ENCODE peak calls at places on chromosomes 1 and 21, in seven cellular contexts. G, J, F, E, L, N and P are unnamed samples.

GRCh38 chr1:17314491-17314971 is 6.5 kb downstream of the PADI4 start:
- DNase-seq in J (no peak), G (no peak), L (no peak), F (no peak), E (no peak), N (no peak), P (no peak)

GRCh38 chr1:156914440-156914856 is 6.0 kb upstream of the LRRC71 start:
- DNase-seq in N (peak; percentile 70), F (peak; percentile 57), E (no peak), G (peak; percentile 57), L (peak; percentile 95), J (no peak), P (no peak)

GRCh38 chr1:200739499-200740290 is 1.0 kb downstream of the CAMSAP2 start:
- DNase-seq in E (peak; percentile 82), F (peak; percentile 21), L (peak; percentile 63), G (no peak), N (peak; percentile 41), J (no peak), P (peak; percentile 33)

GRCh38 chr1:9671377-9672140 is 20.0 kb downstream of the PIK3CD start:
- DNase-seq in E (no peak), N (peak; percentile 84), G (peak; percentile 84), F (peak; percentile 76), J (no peak), L (no peak), P (peak; percentile 69)

GRCh38 chr1:5718716-5719632 is 273.3 kb downstream of the NPHP4 start:
- DNase-seq in J (no peak), N (no peak), F (no peak), E (no peak), G (no peak), L (no peak), P (no peak)

GRCh38 chr1:183385746-183386145 is 32.4 kb downstream of the NMNAT2 start:
- DNase-seq in E (no peak), N (no peak), L (no peak), G (no peak), J (no peak), F (no peak), P (no peak)

GRCh38 chr1:97920275-97920831 is 481 bp downstream of the DPYD start:
- DNase-seq in F (peak; percentile 22), N (peak; percentile 32), E (no peak), L (no peak), G (peak; percentile 31), J (no peak), P (peak; percentile 4)

GRCh38 chr21:41832230-41833137 is 46.7 kb downstream of the PRDM15 start:
- DNase-seq in E (no peak), L (no peak), F (no peak), G (no peak), N (no peak), J (no peak), P (no peak)

GRCh38 chr1:167107456-167107855 is 13.6 kb downstream of the STYXL2 start:
- DNase-seq in G (no peak), N (peak; percentile 61), J (no peak), E (no peak), F (peak; percentile 48), L (no peak), P (no peak)

GRCh38 chr1:182129398-182129797 is 67.9 kb upstream of the ZNF648 start:
- DNase-seq in E (no peak), L (no peak), N (no peak), J (no peak), F (no peak), G (no peak), P (no peak)

GRCh38 chr1:94755675-94756074 is 64.5 kb upstream of the SLC44A3 start:
- DNase-seq in N (peak; percentile 97), J (no peak), G (peak; percentile 99), L (no peak), F (peak; percentile 97), E (no peak), P (no peak)

GRCh38 chr1:54273837-54274192 is 73.8 kb downstream of the MRPL37 start:
- DNase-seq in L (peak; percentile 95), G (no peak), J (peak; percentile 40), N (no peak), F (no peak), E (peak; percentile 43), P (no peak)

GRCh38 chr1:30111431-30111830 is 612.0 kb downstream of the MATN1 start:
- DNase-seq in E (peak; percentile 36), L (peak; percentile 50), G (peak; percentile 41), F (peak; percentile 14), J (peak; percentile 27), N (peak; percentile 31), P (peak; percentile 33)

GRCh38 chr1:231938211-231938610 is 311.6 kb downstream of the DISC1 start:
- DNase-seq in L (no peak), J (no peak), N (no peak), G (no peak), F (no peak), E (no peak), P (no peak)

GRCh38 chr1:54927475-54928240 is 40.7 kb upstream of the DHCR24 start:
- DNase-seq in L (no peak), F (peak; percentile 29), J (peak; percentile 27), E (no peak), N (peak; percentile 38), G (peak; percentile 63), P (no peak)

GRCh38 chr1:67795179-67795916 is 37.9 kb downstream of the GNG12 start:
- DNase-seq in F (no peak), L (no peak), G (no peak), E (no peak), N (no peak), J (no peak), P (no peak)
- H3K27ac ChIP-seq in F (no peak overlapping the region), L (no peak overlapping the region), G (no peak overlapping the region), E (no peak overlapping the region), N (no peak overlapping the region), J (no peak overlapping the region), P (peak overlapping the region; percentile 99)

DNA sequence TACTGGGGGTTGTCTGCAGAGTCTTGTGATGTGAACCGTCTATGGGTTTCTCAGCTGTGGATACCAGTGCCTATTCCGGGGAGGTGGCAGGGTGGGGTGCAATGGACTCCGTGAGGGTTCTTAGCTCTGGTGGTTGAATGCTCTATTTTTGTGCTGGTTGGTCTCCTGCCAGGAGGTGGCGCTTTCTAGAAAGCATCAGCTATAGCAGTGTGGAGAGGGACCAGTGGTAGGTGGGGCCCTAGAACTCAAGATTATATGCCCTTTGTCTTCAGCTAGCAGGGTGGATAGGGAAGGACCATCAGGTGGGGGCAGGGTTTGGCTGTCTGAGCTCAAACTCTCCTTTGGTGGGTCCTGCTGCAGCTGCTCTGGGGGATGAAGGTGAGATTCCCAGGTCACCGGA is 127.3 kb upstream of the PLD5 start:
- DNase-seq in F (no peak), L (no peak), E (no peak), G (no peak), J (no peak), N (no peak), P (peak; percentile 17)
- TF ChIP-seq CTCF in F (no peak), L (peak; percentile 14), E (peak; percentile 25), G (no peak), J (peak; percentile 23), N (no peak), P (peak; percentile 29)

GRCh38 chr1:10685196-10685850 is 111.1 kb downstream of the CASZ1 start:
- DNase-seq in F (no peak), J (no peak), N (no peak), G (no peak), L (no peak), E (no peak), P (no peak)
- H3K4me3 ChIP-seq in F (no peak overlapping the region), J (peak overlapping the region; percentile 14), N (no peak overlapping the region), G (no peak overlapping the region), L (no peak overlapping the region), E (no peak overlapping the region), P (no peak overlapping the region)

GRCh38 chr1:45589861-45590260 is 6.0 kb downstream of the NASP start:
- DNase-seq in L (no peak), E (no peak), G (no peak), J (no peak), N (no peak), F (no peak), P (no peak)
- H3K27ac ChIP-seq in L (no peak overlapping the region), E (no peak overlapping the region), G (no peak overlapping the region), J (peak overlapping the region; percentile 40), N (no peak overlapping the region), F (peak overlapping the region; percentile 61), P (no peak overlapping the region)

DNA sequence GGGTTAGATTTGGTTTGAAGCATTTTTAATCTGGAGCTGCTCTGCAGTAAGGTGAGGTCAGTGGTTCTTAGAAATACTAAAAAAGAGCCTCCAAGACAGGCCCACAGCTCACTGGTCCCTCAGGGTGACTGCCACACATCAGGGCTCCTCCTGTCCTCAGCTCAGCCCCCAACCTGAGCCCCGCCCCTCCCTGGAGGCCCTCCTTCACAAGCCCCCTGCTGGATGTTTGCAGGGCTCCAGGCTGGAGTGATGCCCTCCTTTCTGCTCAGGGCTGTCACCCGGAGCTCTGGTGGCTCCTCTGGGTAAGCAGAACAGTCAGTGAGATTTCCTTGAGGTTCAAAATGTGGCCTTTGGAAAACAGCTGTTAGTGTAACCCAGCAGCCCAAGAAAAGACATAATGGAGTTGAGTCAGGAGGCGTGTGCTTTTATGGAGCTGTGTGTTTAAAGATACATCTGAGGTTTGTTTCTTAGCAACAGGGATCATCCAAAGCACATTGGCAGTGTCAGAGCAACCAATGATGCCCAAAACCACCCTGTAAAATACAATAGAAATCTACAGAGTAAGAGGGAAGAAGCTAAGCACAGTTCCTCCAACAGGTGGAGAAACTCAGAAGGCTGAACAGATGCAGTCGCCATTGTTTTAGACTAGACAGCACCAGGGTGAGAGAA is 21.4 kb downstream of the STUM start:
- DNase-seq in E (no peak), G (no peak), L (peak; percentile 80), F (no peak), J (no peak), N (no peak), P (peak; percentile 70)
- TF ChIP-seq CTCF in E (no peak), G (no peak), L (peak; percentile 49), F (no peak), J (no peak), N (peak; percentile 3), P (no peak)